ENCODE peak calls at places on chromosomes 2 and 18, in five cellular contexts. C, E, B, P and T are unnamed samples.

GRCh38 chr2:10297191-10297700 is 5.5 kb upstream of the HPCAL1 start:
- DNase-seq in E (no peak), B (no peak), C (no peak), P (no peak), T (no peak)

GRCh38 chr2:4674007-4674406 is 970.6 kb downstream of the DCDC2C start:
- DNase-seq in P (peak), C (no peak), B (no peak), E (no peak), T (no peak)

GRCh38 chr2:220165401-220165800 is 538.0 kb downstream of the SLC4A3 start:
- DNase-seq in C (no peak), P (no peak), E (no peak), B (no peak), T (no peak)

GRCh38 chr2:222424281-222424728 is at the start of gene SGPP2:
- DNase-seq in C (no peak), P (no peak), B (no peak), E (no peak), T (peak)

GRCh38 chr2:27890146-27891062 is at the start of the genes BABAM2 and RBKS:
- DNase-seq in B (peak), C (peak), E (peak), P (peak), T (peak)

GRCh38 chr2:239406316-239406995 is 5.6 kb upstream of the HDAC4 start:
- DNase-seq in B (no peak), E (no peak), P (no peak), C (no peak), T (no peak)

GRCh38 chr2:103669579-103669978 is 907.7 kb downstream of the TMEM182 start:
- DNase-seq in B (no peak), E (no peak), C (no peak), P (no peak), T (no peak)

GRCh38 chr18:58364867-58365533 is 263.9 kb downstream of the ALPK2 start:
- DNase-seq in E (no peak), B (no peak), C (no peak), P (no peak), T (no peak)

GRCh38 chr18:14179306-14179705 is 47.1 kb upstream of the ZNF519 start:
- DNase-seq in C (no peak), E (no peak), B (no peak), P (peak), T (no peak)

GRCh38 chr18:12443631-12444030 is 35.9 kb downstream of the PRELID3A start:
- DNase-seq in B (no peak), C (no peak), P (no peak), E (no peak), T (no peak)

GRCh38 chr18:65221736-65222135 is 529.1 kb upstream of the CDH7 start:
- DNase-seq in P (no peak), E (no peak), B (no peak), C (no peak), T (no peak)

GRCh38 chr18:45359275-45360009 is 255.8 kb upstream of the SLC14A2 start:
- DNase-seq in E (no peak), P (no peak), C (no peak), B (no peak), T (no peak)

GRCh38 chr18:5237723-5238370 is 40.8 kb upstream of the AKAIN1 start:
- DNase-seq in E (peak), C (peak), B (peak), P (peak), T (peak)
- TF ChIP-seq CTCF in E (no peak), C (peak), B (peak), P (peak), T (no peak)

DNA sequence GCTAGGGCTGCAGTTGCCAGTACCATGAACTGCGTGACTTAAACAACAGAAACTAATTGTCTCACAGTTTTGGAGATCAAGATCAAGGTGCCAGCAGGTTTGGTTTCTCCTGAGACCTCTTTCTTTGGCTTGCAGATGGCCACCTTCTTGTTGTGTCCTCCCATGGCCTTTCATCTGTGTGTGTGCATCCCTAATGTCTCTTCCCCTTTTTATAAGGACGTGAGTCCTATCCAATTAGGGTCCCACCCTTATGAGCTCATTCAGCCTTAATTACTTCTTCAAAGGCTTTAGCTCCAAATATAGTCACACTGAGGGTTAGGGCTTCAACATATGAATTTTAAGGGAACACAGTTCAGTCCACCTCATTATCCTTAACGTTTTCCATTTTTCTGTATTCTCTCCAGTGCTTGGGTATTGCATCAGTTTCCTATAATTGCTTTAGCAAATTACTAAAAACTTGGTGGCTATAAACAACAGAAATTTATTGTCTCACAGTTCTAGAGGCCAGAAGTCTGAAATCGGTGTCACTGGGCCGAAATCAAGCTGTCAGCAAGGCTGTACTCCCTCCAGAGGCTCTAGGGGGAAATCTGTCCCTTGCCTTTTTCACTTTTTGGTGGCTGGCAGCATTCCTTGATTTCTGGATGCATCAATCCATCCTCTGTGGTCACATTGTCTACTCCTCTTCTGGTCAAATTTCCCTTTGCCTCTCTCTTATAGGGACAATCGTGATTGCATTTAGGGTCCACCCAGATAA is 34.1 kb downstream of the CDC42EP3 start:
- DNase-seq in C (no peak), B (no peak), P (no peak), E (no peak), T (no peak)
- TF ChIP-seq CTCF in C (no peak), B (no peak), P (no peak), E (peak), T (no peak)

GRCh38 chr2:54161660-54162059 is 46.2 kb downstream of the ACYP2 start:
- DNase-seq in C (no peak), E (no peak), P (no peak), B (no peak), T (no peak)
- TF ChIP-seq CTCF in C (peak), E (peak), P (peak), B (no peak), T (no peak)

DNA sequence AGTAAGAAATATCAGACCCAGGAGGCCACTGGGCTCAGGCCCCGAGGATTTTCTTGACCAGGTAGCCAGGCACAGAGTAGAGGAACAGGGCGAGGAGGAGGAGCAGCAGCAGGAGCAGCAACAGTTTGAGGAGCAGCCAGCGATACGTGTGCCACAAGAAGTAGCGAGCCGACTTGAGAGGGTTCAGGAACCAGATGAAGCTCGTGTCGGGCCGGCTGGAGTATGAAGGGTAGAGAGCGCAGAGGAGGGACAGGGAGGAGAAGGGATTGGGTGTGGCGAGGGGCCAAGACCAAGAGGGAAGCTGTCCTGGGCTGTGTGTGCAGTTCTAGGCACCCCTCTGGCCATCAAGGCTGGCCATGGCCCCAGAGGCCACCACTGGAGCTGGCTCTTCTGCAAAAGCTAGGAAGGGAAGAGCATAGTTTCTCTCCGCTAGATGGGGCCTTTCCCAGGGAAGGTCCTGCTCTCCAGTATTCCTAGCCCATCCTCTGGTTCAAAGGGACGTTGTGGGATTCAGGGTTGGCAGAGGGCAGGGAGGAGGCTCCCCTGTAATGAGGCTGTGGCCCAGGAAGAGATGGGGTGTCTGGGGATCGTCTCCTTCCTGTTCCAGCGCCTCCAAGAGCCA is 17.8 kb downstream of the OTOF start:
- DNase-seq in B (peak), C (no peak), E (no peak), P (no peak), T (no peak)
- TF ChIP-seq CTCF in B (no peak), C (no peak), E (no peak), P (no peak), T (no peak)

GRCh38 chr2:53202063-53202462 is 565.5 kb upstream of the CHAC2 start:
- DNase-seq in P (no peak), B (no peak), C (no peak), E (no peak), T (no peak)
- TF ChIP-seq CTCF in P (no peak), B (no peak), C (no peak), E (peak), T (no peak)

GRCh38 chr2:167689444-167689843 is 558.0 kb downstream of the STK39 start:
- DNase-seq in P (no peak), C (no peak), E (no peak), B (no peak), T (no peak)
- TF ChIP-seq CTCF in P (peak), C (peak), E (no peak), B (no peak), T (no peak)

DNA sequence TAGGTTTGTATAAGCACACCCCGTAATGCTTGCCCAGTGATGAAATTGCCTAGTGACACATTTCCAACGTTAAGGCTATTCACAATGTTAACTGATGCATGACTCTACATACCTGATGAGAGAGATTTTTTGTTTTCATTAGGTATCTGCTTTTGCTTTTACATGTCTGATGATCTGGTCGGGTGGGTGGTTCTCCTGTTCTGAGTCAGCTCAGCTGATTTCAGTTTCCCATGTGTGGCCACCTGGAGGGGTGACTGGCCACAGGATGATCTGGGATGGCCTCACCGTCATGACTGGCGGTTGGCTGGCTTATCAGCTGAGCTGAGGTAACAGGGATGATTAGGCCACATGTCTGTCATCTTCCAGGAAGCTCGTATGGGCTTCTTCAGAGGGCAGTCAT is 33.8 kb upstream of the ACYP2 start:
- DNase-seq in E (no peak), B (no peak), P (no peak), C (no peak), T (no peak)
- TF ChIP-seq CTCF in E (no peak), B (no peak), P (no peak), C (no peak), T (no peak)

DNA sequence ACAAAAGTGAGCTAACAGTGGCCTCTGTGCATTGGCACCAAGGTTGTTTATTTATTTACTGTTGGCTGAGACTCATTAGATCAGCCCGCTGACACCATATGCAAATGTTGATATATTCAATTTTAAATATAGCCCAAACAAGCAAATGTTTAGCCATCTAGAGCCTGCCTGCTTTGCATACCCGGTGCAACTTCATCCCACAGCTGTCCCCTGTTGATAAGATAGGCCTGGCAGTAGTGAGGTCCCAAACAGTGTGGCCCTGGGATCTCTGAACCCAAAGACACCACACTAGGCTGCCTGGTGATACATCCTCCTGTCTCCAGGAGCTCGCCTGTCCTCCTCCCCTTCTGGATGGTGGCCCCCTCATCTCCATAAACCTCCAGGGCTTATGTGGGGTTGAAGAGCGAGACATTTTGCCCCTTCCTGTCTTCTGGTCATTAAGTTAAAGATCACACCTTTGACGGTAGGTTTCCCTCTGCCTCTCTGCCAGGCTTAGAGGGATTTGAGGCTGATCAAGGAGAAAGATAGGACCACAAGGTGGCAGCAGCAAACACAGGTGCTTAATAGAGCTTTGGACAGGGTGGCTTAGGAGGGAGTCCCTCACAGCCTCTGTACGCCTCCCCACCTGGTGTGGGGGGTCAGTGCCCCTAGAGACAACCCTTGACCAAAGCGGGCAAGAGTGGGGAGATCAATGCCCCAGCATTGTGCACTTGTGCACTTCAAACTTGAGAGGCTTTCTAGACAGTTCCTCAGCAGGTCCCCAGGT is 23.7 kb upstream of the MYO5B start:
- DNase-seq in C (no peak), P (peak), E (no peak), B (no peak), T (no peak)
- TF ChIP-seq CTCF in C (peak), P (peak), E (peak), B (no peak), T (no peak)